ENCODE peak calls at places on chromosomes 1 and 21, in ten cellular contexts. One of them, this sample, is unnamed.

GRCh38 chr21:45644041-45644906 is 749 bp downstream of the PCBP3 start:
- DNase-seq in stimulated activated CD4-positive, alpha-beta T cell treated with anti-CD3 and anti-CD28 coated beads, Interleukin-4, amount 100 ng/mL, for 24 hours: no peak
- DNase-seq in cardiac fibroblast: peak; percentile 44
- DNase-seq in NCI-H1092: no peak
- DNase-seq in aorta: no peak
- DNase-seq in myocyte: peak; percentile 4
- DNase-seq in Right ventricle myocardium inferior: no peak
- DNase-seq in hepatocyte: peak; percentile 57
- DNase-seq in COLO829: no peak
- DNase-seq in EL: no peak
- DNase-seq in this sample: peak; percentile 35

GRCh38 chr1:44553771-44554170 is 120.5 kb downstream of the TMEM53 start:
- DNase-seq in stimulated activated CD4-positive, alpha-beta T cell treated with anti-CD3 and anti-CD28 coated beads, Interleukin-4, amount 100 ng/mL, for 24 hours: no peak
- DNase-seq in cardiac fibroblast: peak; percentile 48
- DNase-seq in NCI-H1092: no peak
- DNase-seq in aorta: no peak
- DNase-seq in myocyte: peak; percentile 74
- DNase-seq in Right ventricle myocardium inferior: no peak
- DNase-seq in hepatocyte: peak; percentile 35
- DNase-seq in COLO829: no peak
- DNase-seq in EL: peak; percentile 90
- DNase-seq in this sample: no peak

GRCh38 chr1:160996195-160996594 is 24.8 kb downstream of the F11R start:
- DNase-seq in stimulated activated CD4-positive, alpha-beta T cell treated with anti-CD3 and anti-CD28 coated beads, Interleukin-4, amount 100 ng/mL, for 24 hours: no peak
- DNase-seq in cardiac fibroblast: no peak
- DNase-seq in NCI-H1092: no peak
- DNase-seq in aorta: no peak
- DNase-seq in myocyte: no peak
- DNase-seq in Right ventricle myocardium inferior: no peak
- DNase-seq in hepatocyte: no peak
- DNase-seq in COLO829: peak; percentile 90
- DNase-seq in EL: peak; percentile 66
- DNase-seq in this sample: no peak

GRCh38 chr1:161139765-161140164 is 7.3 kb upstream of the DEDD start:
- DNase-seq in stimulated activated CD4-positive, alpha-beta T cell treated with anti-CD3 and anti-CD28 coated beads, Interleukin-4, amount 100 ng/mL, for 24 hours: peak; percentile 54
- DNase-seq in cardiac fibroblast: peak; percentile 72
- DNase-seq in NCI-H1092: no peak
- DNase-seq in aorta: no peak
- DNase-seq in myocyte: peak; percentile 57
- DNase-seq in Right ventricle myocardium inferior: no peak
- DNase-seq in hepatocyte: peak; percentile 71
- DNase-seq in COLO829: peak; percentile 59
- DNase-seq in EL: peak; percentile 41
- DNase-seq in this sample: peak; percentile 56

GRCh38 chr1:210681158-210681557 is 352.5 kb downstream of the HHAT start:
- DNase-seq in stimulated activated CD4-positive, alpha-beta T cell treated with anti-CD3 and anti-CD28 coated beads, Interleukin-4, amount 100 ng/mL, for 24 hours: no peak
- DNase-seq in cardiac fibroblast: no peak
- DNase-seq in NCI-H1092: no peak
- DNase-seq in aorta: no peak
- DNase-seq in myocyte: no peak
- DNase-seq in Right ventricle myocardium inferior: no peak
- DNase-seq in hepatocyte: no peak
- DNase-seq in COLO829: no peak
- DNase-seq in EL: peak; percentile 58
- DNase-seq in this sample: no peak

GRCh38 chr21:35578350-35578782 is 482.0 kb downstream of the SETD4 start:
- DNase-seq in stimulated activated CD4-positive, alpha-beta T cell treated with anti-CD3 and anti-CD28 coated beads, Interleukin-4, amount 100 ng/mL, for 24 hours: no peak
- DNase-seq in cardiac fibroblast: peak; percentile 65
- DNase-seq in NCI-H1092: no peak
- DNase-seq in aorta: no peak
- DNase-seq in myocyte: peak; percentile 12
- DNase-seq in Right ventricle myocardium inferior: no peak
- DNase-seq in hepatocyte: no peak
- DNase-seq in COLO829: peak; percentile 46
- DNase-seq in EL: peak; percentile 90
- DNase-seq in this sample: no peak

GRCh38 chr1:184610872-184611614 is 143.6 kb downstream of the EDEM3 start:
- DNase-seq in stimulated activated CD4-positive, alpha-beta T cell treated with anti-CD3 and anti-CD28 coated beads, Interleukin-4, amount 100 ng/mL, for 24 hours: no peak
- DNase-seq in cardiac fibroblast: no peak
- DNase-seq in NCI-H1092: peak; percentile 65
- DNase-seq in aorta: no peak
- DNase-seq in myocyte: no peak
- DNase-seq in Right ventricle myocardium inferior: no peak
- DNase-seq in hepatocyte: no peak
- DNase-seq in COLO829: no peak
- DNase-seq in EL: no peak
- DNase-seq in this sample: peak; percentile 84

GRCh38 chr21:17472592-17473271 is 40.1 kb upstream of the CXADR start:
- DNase-seq in stimulated activated CD4-positive, alpha-beta T cell treated with anti-CD3 and anti-CD28 coated beads, Interleukin-4, amount 100 ng/mL, for 24 hours: no peak
- DNase-seq in cardiac fibroblast: no peak
- DNase-seq in NCI-H1092: no peak
- DNase-seq in aorta: no peak
- DNase-seq in myocyte: no peak
- DNase-seq in Right ventricle myocardium inferior: no peak
- DNase-seq in hepatocyte: peak; percentile 81
- DNase-seq in COLO829: no peak
- DNase-seq in EL: no peak
- DNase-seq in this sample: no peak

GRCh38 chr1:5949074-5949760 is 43.0 kb downstream of the NPHP4 start:
- DNase-seq in stimulated activated CD4-positive, alpha-beta T cell treated with anti-CD3 and anti-CD28 coated beads, Interleukin-4, amount 100 ng/mL, for 24 hours: no peak
- DNase-seq in cardiac fibroblast: no peak
- DNase-seq in NCI-H1092: no peak
- DNase-seq in aorta: no peak
- DNase-seq in myocyte: peak; percentile 69
- DNase-seq in Right ventricle myocardium inferior: no peak
- DNase-seq in hepatocyte: peak; percentile 41
- DNase-seq in COLO829: no peak
- DNase-seq in EL: no peak
- DNase-seq in this sample: no peak

GRCh38 chr1:170662561-170662971 is 1.4 kb upstream of the PRRX1 start:
- DNase-seq in stimulated activated CD4-positive, alpha-beta T cell treated with anti-CD3 and anti-CD28 coated beads, Interleukin-4, amount 100 ng/mL, for 24 hours: no peak
- DNase-seq in cardiac fibroblast: peak; percentile 62
- DNase-seq in NCI-H1092: no peak
- DNase-seq in aorta: no peak
- DNase-seq in myocyte: no peak
- DNase-seq in Right ventricle myocardium inferior: no peak
- DNase-seq in hepatocyte: no peak
- DNase-seq in COLO829: no peak
- DNase-seq in EL: peak; percentile 39
- DNase-seq in this sample: no peak

GRCh38 chr1:38686306-38687255 is 173.0 kb downstream of the RRAGC start:
- DNase-seq in stimulated activated CD4-positive, alpha-beta T cell treated with anti-CD3 and anti-CD28 coated beads, Interleukin-4, amount 100 ng/mL, for 24 hours: no peak
- DNase-seq in cardiac fibroblast: no peak
- DNase-seq in NCI-H1092: no peak
- DNase-seq in aorta: no peak
- DNase-seq in myocyte: no peak
- DNase-seq in Right ventricle myocardium inferior: no peak
- DNase-seq in hepatocyte: no peak
- DNase-seq in COLO829: no peak
- DNase-seq in EL: no peak
- DNase-seq in this sample: no peak

GRCh38 chr21:24418671-24419070 is 1188.6 kb downstream of the MRPL39 start:
- DNase-seq in stimulated activated CD4-positive, alpha-beta T cell treated with anti-CD3 and anti-CD28 coated beads, Interleukin-4, amount 100 ng/mL, for 24 hours: no peak
- DNase-seq in cardiac fibroblast: no peak
- DNase-seq in NCI-H1092: no peak
- DNase-seq in aorta: no peak
- DNase-seq in myocyte: no peak
- DNase-seq in Right ventricle myocardium inferior: no peak
- DNase-seq in hepatocyte: no peak
- DNase-seq in COLO829: no peak
- DNase-seq in EL: no peak
- DNase-seq in this sample: no peak

GRCh38 chr1:183674339-183674738 is 21.2 kb upstream of the APOBEC4 start:
- DNase-seq in stimulated activated CD4-positive, alpha-beta T cell treated with anti-CD3 and anti-CD28 coated beads, Interleukin-4, amount 100 ng/mL, for 24 hours: no peak
- DNase-seq in cardiac fibroblast: peak; percentile 72
- DNase-seq in NCI-H1092: no peak
- DNase-seq in aorta: no peak
- DNase-seq in myocyte: no peak
- DNase-seq in Right ventricle myocardium inferior: no peak
- DNase-seq in hepatocyte: no peak
- DNase-seq in COLO829: no peak
- DNase-seq in EL: peak; percentile 13
- DNase-seq in this sample: no peak

This sample was measured in NCI-H1417.